ENCODE peak calls at places on chromosomes 6 and 20, in nine cellular contexts. Q, G, W, R, I, X, P, J and M are unnamed samples.

GRCh38 chr6:114108119-114109002 is 137.4 kb upstream of the HDAC2 start:
- DNase-seq in J (peak; percentile 87), Q (peak; percentile 66), I (peak; percentile 50), G (peak; percentile 41), X (peak; percentile 39), R (peak; percentile 27), P (peak; percentile 69), W (peak; percentile 73), M (no peak)

GRCh38 chr20:59812286-59813125 is 120.9 kb downstream of the SYCP2 start:
- DNase-seq in P (no peak), Q (no peak), I (no peak), G (no peak), W (peak; percentile 79), J (no peak), R (no peak), X (no peak), M (peak; percentile 81)

GRCh38 chr20:33668087-33668790 is 1.5 kb downstream of the ACTL10 start:
- DNase-seq in I (no peak), G (peak; percentile 88), Q (no peak), X (peak; percentile 76), R (no peak), P (no peak), J (peak; percentile 93), W (no peak), M (peak; percentile 94)

GRCh38 chr20:48826883-48827771 is 672 bp downstream of the PREX1 start:
- DNase-seq in P (peak; percentile 70), X (no peak), R (no peak), I (no peak), J (peak; percentile 50), W (peak; percentile 63), Q (peak; percentile 62), G (peak; percentile 67), M (no peak)

GRCh38 chr20:34175879-34176278 is 63.8 kb upstream of the EIF2S2 start:
- DNase-seq in J (no peak), G (no peak), Q (no peak), R (no peak), P (no peak), I (no peak), W (no peak), X (no peak), M (no peak)

GRCh38 chr6:90068264-90068663 is 174.0 kb downstream of the GJA10 start:
- DNase-seq in I (peak; percentile 77), G (no peak), R (peak; percentile 57), X (no peak), Q (no peak), J (no peak), W (no peak), P (no peak), M (no peak)

GRCh38 chr6:27970444-27970843 is 13.4 kb downstream of the OR2B6 start:
- DNase-seq in X (no peak), P (no peak), Q (no peak), J (no peak), I (no peak), G (no peak), W (no peak), R (no peak), M (no peak)

GRCh38 chr20:63385819-63386218 is 24.7 kb upstream of the CHRNA4 start:
- DNase-seq in G (no peak), R (no peak), P (no peak), X (no peak), W (no peak), J (no peak), Q (no peak), I (no peak), M (no peak)

GRCh38 chr6:47047479-47048411 is 5.6 kb upstream of the ADGRF1 start:
- DNase-seq in P (no peak), G (peak; percentile 77), W (no peak), R (peak; percentile 87), J (peak; percentile 62), X (no peak), Q (no peak), I (peak; percentile 84), M (no peak)

GRCh38 chr20:50389437-50389807 is 120.8 kb upstream of the PTPN1 start:
- DNase-seq in J (peak; percentile 90), W (no peak), R (no peak), Q (no peak), G (no peak), X (peak; percentile 47), I (no peak), P (no peak), M (no peak)

GRCh38 chr20:35276408-35276807 is 1.5 kb downstream of the MMP24OS start:
- DNase-seq in G (no peak), P (no peak), R (no peak), I (no peak), Q (no peak), W (no peak), X (no peak), J (peak; percentile 52), M (no peak)
- H3K4me3 ChIP-seq in G (peak overlapping the region; percentile 77), P (peak overlapping the region; percentile 89), R (peak overlapping the region; percentile 69), I (no peak overlapping the region), Q (peak overlapping the region; percentile 93), W (peak overlapping the region; percentile 91), X (peak overlapping the region; percentile 93), J (peak overlapping the region; percentile 58), M (peak overlapping the region; percentile 91)

GRCh38 chr6:133893324-133893692 is 4.4 kb downstream of the TCF21 start:
- DNase-seq in X (no peak), W (no peak), R (no peak), Q (no peak), P (no peak), I (no peak), G (no peak), J (no peak), M (no peak)
- H3K4me3 ChIP-seq in X (peak overlapping the region; percentile 69), W (no peak overlapping the region), R (no peak overlapping the region), Q (no peak overlapping the region), P (peak overlapping the region; percentile 56), I (no peak overlapping the region), G (no peak overlapping the region), J (no peak overlapping the region), M (peak overlapping the region; percentile 75)

DNA sequence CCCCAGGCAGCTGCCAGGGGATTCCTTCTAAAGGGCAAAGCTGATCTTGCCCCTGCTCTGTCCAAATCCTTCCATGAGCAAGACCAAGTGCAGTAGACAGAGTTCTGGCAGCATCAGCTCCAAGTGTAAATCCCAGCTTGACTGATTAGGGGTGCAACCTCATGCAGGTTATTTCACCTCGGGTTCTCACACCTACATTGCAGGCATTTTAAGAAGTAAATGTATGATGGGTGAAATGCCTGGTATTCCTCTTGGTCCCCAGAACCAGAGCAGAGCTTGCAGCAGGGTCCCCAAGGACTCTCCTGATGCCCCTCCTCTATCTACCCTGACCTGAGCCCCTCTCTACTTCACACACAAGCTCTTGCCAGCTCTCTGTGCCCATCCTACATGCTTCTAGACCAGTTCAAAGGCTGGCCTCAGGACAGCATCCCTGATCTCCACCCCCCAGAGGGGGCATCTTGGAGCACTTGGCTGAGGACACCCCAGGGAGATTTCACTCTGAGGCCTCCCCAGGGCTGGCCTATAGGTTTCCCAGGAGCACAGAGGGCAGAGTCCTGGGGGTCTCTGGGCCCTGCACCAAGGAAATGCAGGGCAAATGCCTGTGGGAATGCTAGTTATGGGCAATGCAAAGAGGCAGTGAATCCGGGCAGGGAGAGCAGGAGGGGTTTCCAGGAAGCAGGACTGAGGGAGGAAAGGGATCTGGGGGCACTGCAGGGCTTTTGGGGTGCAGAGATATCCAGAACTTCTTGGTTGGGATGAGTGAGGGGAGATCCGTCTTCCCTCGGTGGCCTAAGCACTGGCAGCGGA is 1.0 kb downstream of the LZTS3 start:
- DNase-seq in R (no peak), I (no peak), P (no peak), J (no peak), G (no peak), Q (peak; percentile 28), X (no peak), W (no peak), M (no peak)
- H3K4me3 ChIP-seq in R (peak overlapping the region; percentile 56), I (no peak overlapping the region), P (peak overlapping the region; percentile 92), J (peak overlapping the region; percentile 98), G (peak overlapping the region; percentile 97), Q (peak overlapping the region; percentile 81), X (peak overlapping the region; percentile 99), W (peak overlapping the region; percentile 97), M (peak overlapping the region; percentile 70)

GRCh38 chr6:4732691-4733315 is 43.4 kb upstream of the CDYL start:
- DNase-seq in G (no peak), W (peak; percentile 82), P (no peak), I (peak; percentile 96), Q (peak; percentile 63), X (peak; percentile 21), R (peak; percentile 59), J (peak; percentile 56), M (peak; percentile 37)
- H3K4me3 ChIP-seq in G (no peak overlapping the region), W (peak overlapping the region; percentile 46), P (peak overlapping the region; percentile 16), I (no peak overlapping the region), Q (no peak overlapping the region), X (peak overlapping the region; percentile 49), R (peak overlapping the region; percentile 18), J (no peak overlapping the region), M (peak overlapping the region; percentile 33)

GRCh38 chr6:25061289-25061945 is 125.7 kb upstream of the RIPOR2 start:
- DNase-seq in X (no peak), J (no peak), W (no peak), P (no peak), I (no peak), R (no peak), G (no peak), Q (no peak), M (no peak)
- H3K4me3 ChIP-seq in X (no peak overlapping the region), J (no peak overlapping the region), W (no peak overlapping the region), P (no peak overlapping the region), I (no peak overlapping the region), R (no peak overlapping the region), G (no peak overlapping the region), Q (no peak overlapping the region), M (no peak overlapping the region)

GRCh38 chr6:111871207-111871606 is 2.0 kb downstream of the FYN start:
- DNase-seq in J (no peak), X (no peak), W (no peak), I (no peak), R (no peak), P (no peak), G (peak; percentile 48), Q (no peak), M (no peak)

GRCh38 chr6:111870054-111870750 is 3.0 kb downstream of the FYN start:
- DNase-seq in J (no peak), W (no peak), P (no peak), X (no peak), G (peak; percentile 39), R (no peak), Q (no peak), I (no peak), M (no peak)

GRCh38 chr6:111872521-111873177 is 603 bp downstream of the FYN start:
- DNase-seq in J (no peak), P (no peak), W (peak; percentile 57), X (peak; percentile 37), I (no peak), Q (peak; percentile 71), G (peak; percentile 52), R (no peak), M (no peak)

GRCh38 chr6:111871725-111872520 is 1.3 kb downstream of the FYN start:
- DNase-seq in J (no peak), X (peak; percentile 26), I (no peak), W (peak; percentile 60), Q (no peak), R (no peak), P (no peak), G (peak; percentile 46), M (no peak)

GRCh38 chr6:111870751-111871064 is 2.5 kb downstream of the FYN start:
- DNase-seq in R (no peak), J (no peak), I (no peak), X (no peak), G (no peak), Q (no peak), P (no peak), W (no peak), M (no peak)
- H3K4me3 ChIP-seq in R (no peak overlapping the region), J (no peak overlapping the region), I (no peak overlapping the region), X (peak overlapping the region; percentile 87), G (peak overlapping the region; percentile 79), Q (no peak overlapping the region), P (peak overlapping the region; percentile 63), W (peak overlapping the region; percentile 91), M (peak overlapping the region; percentile 84)